ENCODE peak calls at places on chromosomes 16 and 17, in six cellular contexts. S, R, I, K, A and O are unnamed samples.

GRCh38 chr17:3571043-3571900 is 13.7 kb upstream of the TRPV3 start:
- DNase-seq in K (no peak), S (no peak), A (no peak), R (no peak), I (no peak), O (no peak)

GRCh38 chr17:60573139-60573975 is 26.6 kb upstream of the PPM1D start:
- DNase-seq in R (no peak), K (no peak), S (peak; percentile 25), I (peak; percentile 98), A (no peak), O (no peak)

GRCh38 chr16:50035468-50035992 is 10.5 kb downstream of the CNEP1R1 start:
- DNase-seq in I (no peak), S (no peak), K (no peak), A (no peak), R (no peak), O (no peak)

GRCh38 chr16:425740-426114 is 278 bp downstream of the RAB11FIP3 start:
- DNase-seq in A (no peak), S (no peak), R (no peak), I (no peak), K (no peak), O (no peak)

GRCh38 chr17:13410874-13411273 is 190.9 kb downstream of the HS3ST3A1 start:
- DNase-seq in I (no peak), S (peak; percentile 21), K (no peak), A (no peak), R (peak; percentile 41), O (no peak)

GRCh38 chr17:4969551-4970231 is 2.1 kb upstream of the SPAG7 start:
- DNase-seq in I (no peak), A (no peak), S (no peak), R (no peak), K (no peak), O (no peak)

GRCh38 chr16:77171750-77172635 is 19.0 kb upstream of the MON1B start:
- DNase-seq in S (peak; percentile 46), R (no peak), I (peak; percentile 76), A (no peak), K (no peak), O (no peak)

GRCh38 chr17:2253768-2254406 is 49.7 kb downstream of the SMG6 start:
- DNase-seq in R (no peak), K (no peak), A (no peak), S (no peak), I (no peak), O (no peak)

GRCh38 chr16:86761117-86761971 is 183.0 kb downstream of the FOXL1 start:
- DNase-seq in K (no peak), S (peak; percentile 16), A (peak; percentile 62), I (peak; percentile 72), R (no peak), O (no peak)

GRCh38 chr16:21163576-21163975 is 5.1 kb downstream of the LDAF1 start:
- DNase-seq in K (no peak), I (no peak), R (no peak), S (no peak), A (no peak), O (no peak)

GRCh38 chr17:75087558-75088453 is at the start of gene SLC16A5:
- DNase-seq in A (peak; percentile 93), R (peak; percentile 80), I (peak; percentile 81), S (peak; percentile 75), K (peak; percentile 92), O (peak; percentile 97)
- TF ChIP-seq POLR2A in A (peak; percentile 82), R (no peak), I (peak; percentile 74), S (peak; percentile 54), K (no peak), O (no peak)

GRCh38 chr17:48558731-48559608 is 14.1 kb upstream of the HOXB2 start:
- DNase-seq in S (no peak), K (no peak), I (no peak), A (no peak), R (no peak), O (no peak)
- H3K4me1 ChIP-seq in S (peaks cover 22% of the 10 kb centered on the region), K (no peaks in the 10 kb centered on the region), I (peaks cover 34% of the 10 kb centered on the region), A (no peaks in the 10 kb centered on the region), R (no peaks in the 10 kb centered on the region), O (peaks cover 97% of the 10 kb centered on the region)

DNA sequence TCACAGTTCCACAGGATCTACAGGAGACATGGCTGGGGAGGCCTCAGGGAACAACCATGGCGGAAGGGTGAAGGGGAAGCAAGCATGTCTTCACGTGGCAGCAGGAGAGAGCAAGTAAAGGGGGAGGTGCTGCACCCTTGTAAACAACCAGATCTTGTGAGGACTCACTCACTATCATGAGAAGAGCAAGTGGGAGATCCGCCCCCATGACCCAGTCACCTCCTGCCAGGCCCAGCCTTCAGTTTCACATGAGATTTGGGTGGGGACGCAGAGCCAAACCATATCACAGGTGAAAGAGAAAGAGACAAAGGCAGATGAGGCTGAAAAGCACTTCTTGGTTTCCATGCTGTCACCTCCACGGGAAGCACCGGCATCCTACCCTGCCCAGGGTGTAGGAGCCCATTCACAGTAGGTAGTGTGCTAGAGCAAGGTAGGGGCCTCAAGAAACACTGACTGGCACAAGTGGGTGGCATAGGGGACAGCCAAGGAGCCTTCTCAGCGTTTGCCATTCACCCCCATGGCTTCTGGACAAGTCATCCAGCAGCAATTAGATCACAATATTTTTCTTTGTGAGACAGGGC is 6.6 kb downstream of the NARF start:
- DNase-seq in S (no peak), K (no peak), R (no peak), I (no peak), A (no peak), O (no peak)
- TF ChIP-seq POLR2A in S (no peak), K (no peak), R (no peak), I (no peak), A (no peak), O (no peak)

GRCh38 chr16:87854907-87855683 is 14.2 kb downstream of the SLC7A5 start:
- DNase-seq in S (no peak), A (no peak), R (no peak), K (no peak), I (no peak), O (no peak)

GRCh38 chr16:87854053-87854906 is 15.0 kb downstream of the SLC7A5 start:
- DNase-seq in A (no peak), R (no peak), K (no peak), S (no peak), I (no peak), O (no peak)

GRCh38 chr16:87856796-87857228 is 12.5 kb downstream of the SLC7A5 start:
- DNase-seq in R (no peak), K (no peak), I (no peak), A (no peak), S (no peak), O (no peak)

GRCh38 chr16:87853411-87854052 is 15.8 kb downstream of the SLC7A5 start:
- DNase-seq in R (peak; percentile 88), I (peak; percentile 83), K (peak; percentile 92), S (peak; percentile 93), A (peak; percentile 96), O (peak; percentile 98)

DNA sequence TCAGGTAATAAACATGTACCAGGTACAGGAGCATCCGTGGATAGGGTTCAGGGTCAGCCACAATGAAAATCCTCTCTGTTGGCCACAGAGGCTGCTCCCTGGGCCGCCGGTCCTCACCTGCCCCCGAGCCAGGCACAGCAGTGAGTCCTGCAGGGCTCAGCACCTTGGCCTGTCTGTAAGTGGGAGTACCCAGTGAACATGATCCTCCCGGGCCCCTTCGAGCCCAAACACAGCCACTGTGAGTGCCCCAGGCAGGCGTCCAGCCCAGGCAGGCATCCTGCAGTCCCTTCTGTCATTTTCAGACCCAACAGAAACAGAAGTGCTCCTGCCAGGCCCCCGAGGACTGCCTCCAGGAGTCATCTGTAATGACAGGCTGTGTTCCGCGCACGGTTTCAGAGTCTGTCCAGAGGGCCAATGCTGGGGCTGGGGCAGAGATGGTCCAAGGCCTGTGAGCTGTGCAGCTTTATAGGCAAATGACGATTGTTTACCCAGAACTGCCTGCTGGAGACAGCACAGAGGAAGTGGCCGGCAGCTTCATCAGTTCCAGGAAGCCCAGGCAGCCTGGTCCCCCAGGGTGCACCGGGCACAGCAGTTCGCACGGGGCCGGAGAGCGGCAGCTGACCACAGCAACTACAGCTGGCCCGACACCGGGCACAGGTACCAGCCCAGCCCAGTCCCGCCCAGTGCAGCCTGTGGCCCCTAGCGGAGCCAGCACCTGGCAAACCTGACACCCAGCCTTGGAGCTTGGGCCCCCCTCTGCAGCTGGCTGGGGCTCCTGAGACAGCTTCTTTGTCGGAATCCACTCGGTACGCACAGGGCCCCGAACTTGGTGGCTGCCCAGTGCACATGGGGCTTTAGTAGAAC is 13.2 kb downstream of the SLC7A5 start:
- DNase-seq in K (no peak), A (peak; percentile 93), S (peak; percentile 57), R (no peak), I (no peak), O (no peak)
- H3K4me1 ChIP-seq in K (peaks cover 20% of the 10 kb centered on the region), A (peaks cover 17% of the 10 kb centered on the region), S (peaks cover 23% of the 10 kb centered on the region), R (peaks cover 5% of the 10 kb centered on the region), I (peaks cover 7% of the 10 kb centered on the region), O (peaks cover 87% of the 10 kb centered on the region)

DNA sequence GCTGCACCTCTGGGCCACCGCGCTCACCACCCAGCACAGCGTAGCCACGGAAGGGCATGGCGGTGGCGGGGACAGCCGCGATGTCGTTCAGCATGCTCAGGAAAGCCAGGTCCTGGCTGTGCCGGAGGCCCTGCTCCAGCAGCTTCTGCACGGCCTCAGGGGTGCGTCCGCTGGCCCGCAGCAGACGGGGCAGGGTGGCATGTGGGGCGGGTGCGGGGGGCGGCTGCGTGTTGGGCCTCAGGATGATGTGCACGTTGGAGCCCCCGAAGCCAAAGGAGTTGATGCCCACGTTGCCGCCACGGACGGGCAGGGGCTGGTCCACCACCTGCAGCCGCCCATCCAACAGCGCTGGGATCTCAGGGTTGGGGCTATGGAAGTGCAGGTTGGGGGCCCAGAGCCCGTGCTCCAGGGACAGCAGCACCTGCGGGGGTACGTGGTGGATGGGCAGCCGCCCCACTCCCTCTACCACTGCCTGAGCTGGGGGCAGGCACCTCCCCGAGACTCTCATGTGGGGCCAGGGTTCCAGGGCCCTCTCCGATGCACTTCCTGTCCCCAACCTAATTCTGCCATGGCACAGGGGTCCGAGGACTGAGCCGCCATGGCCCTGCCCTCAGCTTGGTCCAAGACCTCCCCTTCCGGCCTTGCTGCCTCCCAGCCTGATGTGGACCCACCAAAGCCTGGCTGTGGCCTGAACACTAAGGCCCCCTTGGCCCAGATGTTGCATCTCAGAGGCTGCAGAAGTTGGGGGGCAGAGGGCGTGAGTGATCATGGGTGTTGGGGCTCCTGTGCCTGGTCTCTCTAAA is 6.6 kb downstream of the FASN start:
- DNase-seq in A (no peak), K (no peak), S (no peak), R (no peak), I (no peak), O (no peak)
- TF ChIP-seq POLR2A in A (no peak), K (no peak), S (no peak), R (no peak), I (no peak), O (no peak)

DNA sequence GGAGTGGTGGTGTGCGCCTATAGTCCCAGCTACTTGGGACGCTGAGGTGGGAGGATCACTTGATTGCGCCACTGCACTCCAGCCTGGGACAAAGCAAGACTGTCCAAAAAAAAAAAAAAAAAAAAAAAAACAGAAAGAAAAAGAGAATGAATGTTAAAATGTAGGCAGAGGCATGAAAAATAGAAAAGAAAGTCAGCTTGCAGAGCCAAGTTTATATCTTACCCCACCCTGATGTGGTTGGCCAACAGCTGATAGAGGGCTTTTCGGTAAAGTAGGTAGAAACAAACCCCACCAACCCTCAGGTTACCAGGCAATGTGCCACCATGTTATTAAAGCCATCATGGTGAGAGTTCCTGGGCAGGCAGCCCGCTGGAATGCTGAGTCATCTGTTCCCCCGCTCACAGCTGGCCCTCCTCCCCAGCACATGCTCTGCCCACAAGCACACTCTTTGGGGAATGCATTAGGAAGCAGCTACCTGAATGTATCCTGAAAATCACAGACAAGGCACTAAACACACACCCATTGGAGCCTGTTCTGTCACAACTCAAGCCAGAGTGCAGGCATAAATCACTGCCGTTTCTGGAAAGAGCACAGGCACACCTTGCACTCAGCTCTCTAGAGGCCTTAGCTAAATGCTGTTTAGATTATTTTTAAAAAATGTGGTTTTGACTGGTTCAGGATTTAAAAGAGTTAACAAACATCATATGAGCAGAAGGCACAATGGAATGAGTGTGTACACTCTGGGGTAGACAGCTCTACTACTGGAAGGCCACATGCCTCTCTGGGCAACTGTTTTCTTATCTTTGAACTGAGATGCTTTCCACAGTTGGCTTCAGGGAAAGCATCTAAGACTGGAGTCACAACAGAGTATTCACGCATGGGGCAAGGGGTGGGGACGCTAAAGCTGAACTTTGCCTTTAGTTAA is 128.5 kb downstream of the PARN start:
- DNase-seq in I (peak; percentile 85), A (peak; percentile 74), R (peak; percentile 89), S (peak; percentile 95), K (peak; percentile 82), O (peak; percentile 95)
- H3K4me1 ChIP-seq in I (peaks cover 23% of the 10 kb centered on the region), A (no peaks in the 10 kb centered on the region), R (peaks cover 6% of the 10 kb centered on the region), S (peaks cover 46% of the 10 kb centered on the region), K (peaks cover 9% of the 10 kb centered on the region), O (peaks cover 44% of the 10 kb centered on the region)